ENCODE peak calls at places on chromosomes 4 and X, in six cellular contexts. N is AG10803; S is breast epithelium; L is BJ; Q is activated naive CD4-positive, alpha-beta T cell treated with Interleukin-2 at 50 U/mL for 16 hours; E is coronary artery. Z is an unnamed sample.

GRCh38 chr4:100962698-100963097 is 384.6 kb downstream of the PPP3CA start:
- DNase-seq in S (no peak), L (no peak), Q (no peak), N (no peak), E (no peak), Z (no peak)

GRCh38 chr4:89111833-89112563 is 665 bp downstream of the TIGD2 start:
- DNase-seq in E (no peak), L (peak), S (peak), N (peak), Q (no peak), Z (no peak)

GRCh38 chr4:38983756-38984647 is 48.2 kb downstream of the TMEM156 start:
- DNase-seq in E (no peak), N (peak), L (no peak), S (no peak), Q (no peak), Z (no peak)

GRCh38 chr4:82833696-82834313 is 35.2 kb upstream of the SCD5 start:
- DNase-seq in E (no peak), S (no peak), Q (no peak), L (peak), N (peak), Z (no peak)

GRCh38 chr4:11616856-11617255 is 188.2 kb upstream of the HS3ST1 start:
- DNase-seq in E (no peak), N (no peak), S (no peak), Q (no peak), L (no peak), Z (no peak)

GRCh38 chr4:139584784-139585183 is 28.8 kb upstream of the SETD7 start:
- DNase-seq in N (no peak), S (no peak), L (no peak), E (no peak), Q (no peak), Z (no peak)

GRCh38 chr4:56613101-56613862 is 67.8 kb downstream of the HOPX start:
- DNase-seq in N (peak), Q (no peak), L (no peak), S (no peak), E (no peak), Z (no peak)

GRCh38 chr4:145181091-145181501 is 707 bp upstream of the OTUD4 start:
- DNase-seq in E (no peak), L (no peak), N (no peak), Q (no peak), S (no peak), Z (no peak)

GRCh38 chr4:154314248-154314647 is 177.4 kb downstream of the DCHS2 start:
- DNase-seq in S (no peak), Q (no peak), E (no peak), L (peak), N (peak), Z (no peak)

GRCh38 chr4:144583658-144584057 is 62.3 kb upstream of the HHIP start:
- DNase-seq in S (no peak), Q (no peak), L (no peak), E (no peak), N (peak), Z (no peak)

GRCh38 chrX:15834827-15835595 is 19.6 kb downstream of the AP1S2 start:
- DNase-seq in N (no peak), S (no peak), L (no peak), E (no peak), Q (no peak), Z (no peak)

GRCh38 chr4:6701371-6701770 is 7.7 kb downstream of the S100P start:
- DNase-seq in N (no peak), E (no peak), L (no peak), S (no peak), Q (peak), Z (peak)

GRCh38 chr4:143337600-143338287 is 1.1 kb downstream of the GAB1 start:
- DNase-seq in L (no peak), N (peak), E (peak), S (peak), Q (no peak), Z (no peak)

GRCh38 chrX:154021131-154021611 is 1.5 kb upstream of the IRAK1 start:
- DNase-seq in S (no peak), Q (peak), L (no peak), E (no peak), N (peak), Z (peak)

GRCh38 chrX:134377537-134377936 is 82.4 kb upstream of the HPRT1 start:
- DNase-seq in E (no peak), Q (peak), L (no peak), S (no peak), N (peak), Z (peak)

GRCh38 chr4:78922207-78922606 is 17.0 kb downstream of the PAQR3 start:
- DNase-seq in S (no peak), Q (no peak), L (no peak), E (no peak), N (peak), Z (no peak)

GRCh38 chr4:189136462-189136861 is 804.2 kb upstream of the FRG1 start:
- DNase-seq in E (no peak), L (no peak), N (no peak), S (no peak), Q (no peak), Z (no peak)

GRCh38 chr4:8143392-8144140 is 15.0 kb downstream of the ABLIM2 start:
- DNase-seq in E (no peak), S (no peak), N (no peak), L (no peak), Q (no peak), Z (no peak)

GRCh38 chrX:65745992-65746391 is 78.5 kb downstream of the MSN start:
- DNase-seq in S (no peak), Q (no peak), L (no peak), N (no peak), E (no peak), Z (no peak)

GRCh38 chr4:152680988-152681731 is 1.4 kb upstream of the TMEM154 start:
- DNase-seq in E (no peak), N (peak), S (no peak), Q (no peak), L (no peak), Z (no peak)

GRCh38 chrX:113514906-113515305 is 674.3 kb upstream of the AMOT start:
- DNase-seq in L (no peak), N (no peak), E (no peak), Q (no peak), S (no peak), Z (no peak)

GRCh38 chr4:40178672-40179071 is 18.2 kb upstream of the RHOH start:
- DNase-seq in E (no peak), S (no peak), Q (no peak), L (no peak), N (peak), Z (no peak)

GRCh38 chrX:13750204-13750603 is 15.7 kb downstream of the OFD1 start:
- DNase-seq in Q (no peak), S (no peak), E (no peak), L (no peak), N (peak), Z (no peak)

GRCh38 chrX:23699636-23700194 is 32.4 kb downstream of the PRDX4 start:
- DNase-seq in N (no peak), E (no peak), S (no peak), Q (no peak), L (no peak), Z (peak)

GRCh38 chr4:187767158-187767557 is 228.4 kb upstream of the ZFP42 start:
- DNase-seq in S (no peak), Q (no peak), L (no peak), N (no peak), E (no peak), Z (no peak)

GRCh38 chrX:136227948-136228584 is 23.1 kb downstream of the MAP7D3 start:
- DNase-seq in E (no peak), S (no peak), Q (no peak), L (no peak), N (no peak), Z (no peak)

GRCh38 chrX:50876551-50876950 is 34.0 kb upstream of the BMP15 start:
- DNase-seq in E (no peak), L (no peak), S (no peak), N (no peak), Q (no peak), Z (no peak)

GRCh38 chr4:74531952-74532794 is 87.2 kb downstream of the AREG start:
- DNase-seq in Q (no peak), L (no peak), E (no peak), N (peak), S (no peak), Z (no peak)

GRCh38 chr4:54092800-54093608 is 7.0 kb upstream of the GSX2 start:
- DNase-seq in S (no peak), Q (no peak), L (no peak), E (no peak), N (no peak), Z (no peak)

GRCh38 chrX:144791298-144791697 is 456.0 kb upstream of the SPANXN1 start:
- DNase-seq in L (no peak), Q (no peak), S (no peak), E (no peak), N (no peak), Z (no peak)

GRCh38 chrX:20028588-20028987 is 37.7 kb upstream of the BCLAF3 start:
- DNase-seq in N (no peak), Q (no peak), S (no peak), L (no peak), E (no peak), Z (no peak)

GRCh38 chr4:61520176-61520575 is 320.1 kb downstream of the ADGRL3 start:
- DNase-seq in S (no peak), E (no peak), N (no peak), Q (no peak), L (no peak), Z (no peak)

GRCh38 chr4:141107927-141108326 is 25.3 kb downstream of the RNF150 start:
- DNase-seq in N (no peak), E (no peak), L (no peak), Q (no peak), S (no peak), Z (no peak)

GRCh38 chr4:174663254-174663653 is 141.0 kb upstream of the HPGD start:
- DNase-seq in E (no peak), L (no peak), S (no peak), Q (no peak), N (peak), Z (no peak)

GRCh38 chr4:176193898-176194297 is 1.5 kb downstream of the SPATA4 start:
- DNase-seq in E (no peak), S (no peak), Q (peak), L (peak), N (peak), Z (peak)

GRCh38 chr4:139528377-139529005 is 27.5 kb downstream of the SETD7 start:
- DNase-seq in L (peak), N (peak), E (no peak), Q (no peak), S (no peak), Z (no peak)

Z was measured in activated naive CD8-positive, alpha-beta T cell treated with anti-CD3 and anti-CD28 coated beads, Interleukin-2, amount 50 U/mL, for 24 hours.